ENCODE peak calls at places on chromosomes 12 and 14, in five cellular contexts. Z is SK-N-SH, D is suprapubic skin, K is GM23338, R is endothelial cell of umbilical vein. T is an unnamed sample.

GRCh38 chr14:60710506-60710905 is 13.6 kb downstream of the SIX4 start:
- DNase-seq in Z (no peak), D (no peak), K (peak; percentile 24), R (no peak), T (no peak)

GRCh38 chr12:96099986-96100385 is 64.6 kb upstream of the LTA4H start:
- DNase-seq in Z (no peak), D (no peak), K (no peak), R (peak; percentile 61), T (no peak)

GRCh38 chr12:101696477-101697196 is 803 bp upstream of the CHPT1 start:
- DNase-seq in Z (peak; percentile 48), D (peak; percentile 73), K (peak; percentile 8), R (no peak), T (peak; percentile 75)

GRCh38 chr12:59500335-59500734 is 95.5 kb upstream of the SLC16A7 start:
- DNase-seq in Z (no peak), D (no peak), K (peak; percentile 47), R (no peak), T (no peak)

GRCh38 chr14:68153275-68153674 is 333.7 kb downstream of the RAD51B start:
- DNase-seq in Z (no peak), D (no peak), K (no peak), R (no peak), T (no peak)

GRCh38 chr14:91128699-91129098 is 14.8 kb downstream of the DGLUCY start:
- DNase-seq in Z (no peak), D (no peak), K (no peak), R (no peak), T (no peak)

GRCh38 chr14:92160619-92161018 is 38.9 kb downstream of the CPSF2 start:
- DNase-seq in Z (no peak), D (no peak), K (no peak), R (no peak), T (peak; percentile 30)

GRCh38 chr12:75975692-75976091 is 55.9 kb downstream of the PHLDA1 start:
- DNase-seq in Z (no peak), D (no peak), K (no peak), R (no peak), T (no peak)

GRCh38 chr12:31989571-31989970 is 30.4 kb downstream of the RESF1 start:
- DNase-seq in Z (no peak), D (no peak), K (no peak), R (no peak), T (no peak)

GRCh38 chr12:43316506-43316905 is 235.5 kb downstream of the ADAMTS20 start:
- DNase-seq in Z (no peak), D (no peak), K (no peak), R (no peak), T (no peak)

GRCh38 chr12:3446235-3446634 is 44.8 kb upstream of the PRMT8 start:
- DNase-seq in Z (no peak), D (no peak), K (no peak), R (no peak), T (no peak)

GRCh38 chr12:93135286-93136239 is 206.5 kb upstream of the EEA1 start:
- DNase-seq in Z (no peak), D (no peak), K (no peak), R (peak; percentile 90), T (no peak)

GRCh38 chr14:32588448-32589320 is 259.6 kb downstream of the AKAP6 start:
- DNase-seq in Z (peak; percentile 17), D (no peak), K (peak; percentile 74), R (peak; percentile 36), T (no peak)

GRCh38 chr14:37970696-37971095 is 237.0 kb upstream of the SSTR1 start:
- DNase-seq in Z (no peak), D (no peak), K (no peak), R (no peak), T (no peak)

GRCh38 chr12:78308701-78309100 is 478.0 kb downstream of the NAV3 start:
- DNase-seq in Z (no peak), D (no peak), K (no peak), R (no peak), T (no peak)

GRCh38 chr12:3107071-3107583 is 29.9 kb downstream of the TSPAN9 start:
- DNase-seq in Z (peak; percentile 65), D (no peak), K (peak; percentile 48), R (no peak), T (no peak)

GRCh38 chr14:100409016-100409385 is 85.9 kb downstream of the SLC25A47 start:
- DNase-seq in Z (peak; percentile 50), D (no peak), K (no peak), R (no peak), T (no peak)
- H3K27ac ChIP-seq in Z (peak overlapping the region; percentile 84), D (no peak overlapping the region), K (peak overlapping the region; percentile 23), R (no peak overlapping the region), T (no peak overlapping the region)

GRCh38 chr12:116278259-116278595 is 734 bp upstream of the MED13L start:
- DNase-seq in Z (no peak), D (no peak), K (no peak), R (no peak), T (no peak)

GRCh38 chr12:116278667-116279066 is 1.2 kb upstream of the MED13L start:
- DNase-seq in Z (no peak), D (no peak), K (no peak), R (no peak), T (no peak)

GRCh38 chr12:116284401-116284800 is 6.9 kb upstream of the MED13L start:
- DNase-seq in Z (no peak), D (no peak), K (no peak), R (no peak), T (no peak)

GRCh38 chr12:116280590-116281290 is 3.2 kb upstream of the MED13L start:
- DNase-seq in Z (no peak), D (no peak), K (no peak), R (no peak), T (no peak)

DNA sequence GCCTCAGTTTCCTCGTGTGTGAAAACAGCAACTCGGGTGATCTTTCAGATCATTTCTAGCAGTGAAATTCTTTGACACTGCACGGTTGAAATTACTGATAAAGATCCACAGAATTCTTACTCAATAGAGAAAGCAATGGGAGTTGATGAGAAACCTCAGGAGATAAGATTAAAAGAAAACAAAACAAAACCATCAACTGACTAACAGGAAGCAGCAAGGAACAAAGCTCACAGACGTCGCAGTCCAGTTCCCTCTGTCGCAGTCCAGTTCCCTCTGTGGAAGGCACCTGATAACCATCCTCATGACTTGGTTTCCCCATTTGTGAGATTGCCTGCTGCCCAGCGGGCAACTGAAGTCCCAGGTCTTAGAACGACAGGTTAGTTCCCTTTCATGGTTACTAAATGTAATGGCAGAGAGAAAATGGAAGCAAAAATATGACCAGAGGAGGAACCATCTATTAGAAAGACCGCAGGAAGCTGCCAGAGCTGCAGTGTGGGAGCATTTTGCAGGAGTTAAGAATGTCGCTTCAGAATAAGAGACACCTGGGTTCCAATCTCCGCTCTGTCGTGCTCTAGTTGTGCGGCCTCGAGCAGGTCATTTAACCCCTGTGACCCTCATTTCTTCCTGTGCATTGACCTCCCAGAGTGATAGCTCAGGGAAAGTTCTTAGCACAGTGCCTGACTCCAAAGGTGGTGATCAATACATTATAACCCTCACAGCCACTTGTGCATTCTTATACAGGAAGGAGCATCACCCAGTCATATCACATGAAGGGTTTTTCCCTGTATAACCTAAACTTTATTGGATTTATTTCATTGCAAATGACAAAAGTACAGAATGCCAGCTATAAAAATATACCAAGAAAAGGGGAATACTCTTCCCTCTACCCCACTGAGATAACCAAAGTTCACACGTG is 5.1 kb upstream of the MED13L start:
- DNase-seq in Z (no peak), D (no peak), K (peak; percentile 21), R (no peak), T (no peak)
- H3K4me1 ChIP-seq in Z (peaks cover 3% of the 10 kb centered on the region), D (peaks cover 6% of the 10 kb centered on the region), K (peaks cover 29% of the 10 kb centered on the region), R (no peaks in the 10 kb centered on the region), T (peaks cover 20% of the 10 kb centered on the region)

GRCh38 chr14:61761959-61762786 is at the start of gene SNAPC1:
- DNase-seq in Z (peak; percentile 97), D (peak; percentile 98), K (peak; percentile 100), R (peak; percentile 98), T (peak; percentile 99)
- TF ChIP-seq POLR2AphosphoS5 in Z (peak; percentile 91), D (no peak), K (peak; percentile 93), R (peak; percentile 87), T (peak; percentile 93)

GRCh38 chr14:104683653-104684448 is 5.6 kb upstream of the INF2 start:
- DNase-seq in Z (no peak), D (no peak), K (no peak), R (no peak), T (peak; percentile 53)
- H3K27ac ChIP-seq in Z (no peak overlapping the region), D (no peak overlapping the region), K (no peak overlapping the region), R (no peak overlapping the region), T (no peak overlapping the region)

GRCh38 chr12:1574863-1575254 is 19.5 kb downstream of the FBXL14 start:
- DNase-seq in Z (no peak), D (no peak), K (no peak), R (no peak), T (no peak)
- H3K4me1 ChIP-seq in Z (peaks cover 21% of the 10 kb centered on the region), D (peaks cover 13% of the 10 kb centered on the region), K (no peaks in the 10 kb centered on the region), R (peaks cover 4% of the 10 kb centered on the region), T (peaks cover 17% of the 10 kb centered on the region)

GRCh38 chr12:108950991-108951739 is 69.7 kb downstream of the SVOP start:
- DNase-seq in Z (peak; percentile 53), D (peak; percentile 82), K (peak; percentile 91), R (peak; percentile 80), T (peak; percentile 82)
- TF ChIP-seq POLR2AphosphoS5 in Z (no peak), D (no peak), K (no peak), R (no peak), T (no peak)

GRCh38 chr12:49131973-49132461 is 822 bp upstream of the TUBA1B start:
- DNase-seq in Z (no peak), D (no peak), K (no peak), R (peak; percentile 62), T (no peak)
- H3K27ac ChIP-seq in Z (peak overlapping the region; percentile 92), D (peak overlapping the region; percentile 99), K (no peak overlapping the region), R (peak overlapping the region; percentile 15), T (peak overlapping the region; percentile 99)

GRCh38 chr12:11664101-11664500 is 14.6 kb downstream of the ETV6 start:
- DNase-seq in Z (no peak), D (no peak), K (no peak), R (no peak), T (no peak)
- H3K4me1 ChIP-seq in Z (peaks cover 3% of the 10 kb centered on the region), D (peaks cover 53% of the 10 kb centered on the region), K (peaks cover 19% of the 10 kb centered on the region), R (no peaks in the 10 kb centered on the region), T (peaks cover 56% of the 10 kb centered on the region)

GRCh38 chr12:53498235-53498630 is 1.0 kb downstream of the MAP3K12 start:
- DNase-seq in Z (no peak), D (no peak), K (no peak), R (no peak), T (no peak)

GRCh38 chr12:53493610-53494391 is 5.5 kb downstream of the MAP3K12 start:
- DNase-seq in Z (no peak), D (no peak), K (peak; percentile 40), R (no peak), T (no peak)

GRCh38 chr12:53496752-53497032 is 2.6 kb downstream of the MAP3K12 start:
- DNase-seq in Z (no peak), D (no peak), K (no peak), R (no peak), T (no peak)

GRCh38 chr12:53497461-53497860 is 1.8 kb downstream of the MAP3K12 start:
- DNase-seq in Z (no peak), D (no peak), K (no peak), R (no peak), T (no peak)

GRCh38 chr12:53495903-53496751 is 3.1 kb downstream of the MAP3K12 start:
- DNase-seq in Z (no peak), D (peak; percentile 88), K (peak; percentile 83), R (no peak), T (no peak)
- TF ChIP-seq POLR2AphosphoS5 in Z (no peak), D (no peak), K (no peak), R (no peak), T (no peak)